ENCODE peak calls at places on chromosomes 16 and 17, in nine cellular contexts. M is KG1, S is kidney epithelial cell, H is cortex of kidney, B is hepatocyte, V is RPMI8226, A is NCI-H1436, L is SW480, F is AG09309. R is an unnamed sample.

GRCh38 chr17:10062757-10063385 is 135.5 kb downstream of the GAS7 start:
- DNase-seq in M (no peak), S (no peak), H (no peak), B (no peak), V (no peak), A (no peak), L (no peak), F (no peak), R (peak; percentile 58)

GRCh38 chr17:68248199-68248825 is 469 bp downstream of the AMZ2 start:
- DNase-seq in M (no peak), S (no peak), H (no peak), B (peak; percentile 66), V (peak; percentile 45), A (peak; percentile 66), L (peak; percentile 25), F (peak; percentile 32), R (peak; percentile 26)

GRCh38 chr17:8290043-8290442 is 1.6 kb downstream of the RANGRF start:
- DNase-seq in M (no peak), S (no peak), H (no peak), B (no peak), V (no peak), A (no peak), L (no peak), F (no peak), R (no peak)

GRCh38 chr16:4908854-4909401 is 28.0 kb downstream of the PPL start:
- DNase-seq in M (no peak), S (no peak), H (no peak), B (no peak), V (no peak), A (no peak), L (no peak), F (no peak), R (no peak)

GRCh38 chr17:77022766-77023165 is 118.0 kb upstream of the SEC14L1 start:
- DNase-seq in M (no peak), S (no peak), H (no peak), B (no peak), V (no peak), A (no peak), L (no peak), F (no peak), R (no peak)

GRCh38 chr16:86515420-86515779 is 5.1 kb downstream of the FOXF1 start:
- DNase-seq in M (no peak), S (no peak), H (no peak), B (no peak), V (no peak), A (no peak), L (no peak), F (no peak), R (no peak)

GRCh38 chr16:30896203-30896889 is at the start of gene CTF1:
- DNase-seq in M (no peak), S (no peak), H (peak; percentile 34), B (peak; percentile 91), V (no peak), A (peak; percentile 24), L (no peak), F (peak; percentile 57), R (no peak)

GRCh38 chr17:77189148-77189547 is 48.4 kb downstream of the SEC14L1 start:
- DNase-seq in M (peak; percentile 31), S (no peak), H (no peak), B (no peak), V (peak; percentile 25), A (no peak), L (no peak), F (no peak), R (no peak)

GRCh38 chr16:35171106-35171505 is 1711.7 kb downstream of the TP53TG3F start:
- DNase-seq in M (no peak), S (no peak), H (no peak), B (no peak), V (no peak), A (no peak), L (no peak), F (no peak), R (no peak)

GRCh38 chr17:6427284-6427781 is 7.6 kb downstream of the AIPL1 start:
- DNase-seq in M (peak; percentile 17), S (no peak), H (no peak), B (no peak), V (peak; percentile 76), A (no peak), L (no peak), F (peak; percentile 11), R (peak; percentile 98)

GRCh38 chr17:56798916-56799315 is 34.8 kb downstream of the C17orf67 start:
- DNase-seq in M (no peak), S (no peak), H (no peak), B (no peak), V (peak; percentile 17), A (peak; percentile 77), L (peak; percentile 65), F (no peak), R (peak; percentile 94)

GRCh38 chr17:72725432-72726068 is 366.9 kb downstream of the SLC39A11 start:
- DNase-seq in M (no peak), S (no peak), H (no peak), B (peak; percentile 82), V (peak; percentile 61), A (peak; percentile 60), L (peak; percentile 83), F (no peak), R (peak; percentile 1)

GRCh38 chr16:57133911-57134310 is 41.5 kb downstream of the CPNE2 start:
- DNase-seq in M (no peak), S (no peak), H (no peak), B (no peak), V (no peak), A (no peak), L (no peak), F (no peak), R (no peak)

GRCh38 chr16:56262148-56262878 is 71.0 kb downstream of the GNAO1 start:
- DNase-seq in M (peak; percentile 32), S (no peak), H (no peak), B (peak; percentile 72), V (no peak), A (no peak), L (peak; percentile 65), F (no peak), R (no peak)